ENCODE peak calls at places on chromosome 22, in five cellular contexts. F is right atrium auricular region, V is GM12864, C is adrenal gland, W is progenitor cell of endocrine pancreas. U is an unnamed sample.

GRCh38 chr22:28838971-28839370 is 38.6 kb upstream of the XBP1 start:
- DNase-seq in F (no peak), V (no peak), C (no peak), W (no peak), U (no peak)

GRCh38 chr22:47021371-47022074 is 259.1 kb downstream of the TBC1D22A start:
- DNase-seq in F (no peak), V (no peak), C (no peak), W (no peak), U (no peak)

GRCh38 chr22:19438286-19438685 is 5.9 kb downstream of the MRPL40 start:
- DNase-seq in F (no peak), V (no peak), C (no peak), W (no peak), U (no peak)

GRCh38 chr22:49531533-49531895 is 296.2 kb downstream of the BRD1 start:
- DNase-seq in F (no peak), V (no peak), C (no peak), W (no peak), U (no peak)

GRCh38 chr22:35835998-35836691 is 118.5 kb downstream of the APOL5 start:
- DNase-seq in F (peak; percentile 66), V (no peak), C (peak; percentile 41), W (no peak), U (no peak)

GRCh38 chr22:47048123-47049077 is 285.9 kb downstream of the TBC1D22A start:
- DNase-seq in F (no peak), V (no peak), C (no peak), W (no peak), U (no peak)

GRCh38 chr22:44972363-44973083 is 37.3 kb downstream of the PHF21B start:
- DNase-seq in F (no peak), V (no peak), C (no peak), W (no peak), U (no peak)

GRCh38 chr22:30289980-30290313 is 642 bp upstream of the CASTOR1 start:
- DNase-seq in F (no peak), V (no peak), C (no peak), W (no peak), U (no peak)

GRCh38 chr22:20205964-20206708 is 55.3 kb upstream of the CCDC188 start:
- DNase-seq in F (peak; percentile 79), V (peak; percentile 61), C (peak; percentile 35), W (no peak), U (no peak)

GRCh38 chr22:44969817-44970216 is 40.0 kb downstream of the PHF21B start:
- DNase-seq in F (no peak), V (no peak), C (no peak), W (no peak), U (no peak)

GRCh38 chr22:41831828-41832552 is 915 bp upstream of the SREBF2 start:
- DNase-seq in F (no peak), V (no peak), C (no peak), W (no peak), U (no peak)

GRCh38 chr22:30906946-30907345 is 61.6 kb downstream of the MORC2 start:
- DNase-seq in F (no peak), V (no peak), C (no peak), W (no peak), U (no peak)

GRCh38 chr22:46287873-46288751 is 8.6 kb upstream of the GTSE1 start:
- DNase-seq in F (no peak), V (peak; percentile 55), C (no peak), W (no peak), U (no peak)

GRCh38 chr22:32744560-32744959 is 56.9 kb upstream of the TIMP3 start:
- DNase-seq in F (no peak), V (no peak), C (no peak), W (no peak), U (no peak)

GRCh38 chr22:24521791-24522245 is 26.7 kb downstream of the UPB1 start:
- DNase-seq in F (no peak), V (peak; percentile 48), C (no peak), W (peak; percentile 48), U (no peak)

GRCh38 chr22:50278956-50279619 is 8.9 kb upstream of the MAPK11 start:
- DNase-seq in F (no peak), V (no peak), C (no peak), W (no peak), U (no peak)

GRCh38 chr22:44372611-44373010 is 59.9 kb upstream of the SHISAL1 start:
- DNase-seq in F (no peak), V (no peak), C (no peak), W (no peak), U (no peak)

GRCh38 chr22:30604723-30605122 is 2.3 kb upstream of the TCN2 start:
- DNase-seq in F (no peak), V (no peak), C (no peak), W (no peak), U (no peak)

DNA sequence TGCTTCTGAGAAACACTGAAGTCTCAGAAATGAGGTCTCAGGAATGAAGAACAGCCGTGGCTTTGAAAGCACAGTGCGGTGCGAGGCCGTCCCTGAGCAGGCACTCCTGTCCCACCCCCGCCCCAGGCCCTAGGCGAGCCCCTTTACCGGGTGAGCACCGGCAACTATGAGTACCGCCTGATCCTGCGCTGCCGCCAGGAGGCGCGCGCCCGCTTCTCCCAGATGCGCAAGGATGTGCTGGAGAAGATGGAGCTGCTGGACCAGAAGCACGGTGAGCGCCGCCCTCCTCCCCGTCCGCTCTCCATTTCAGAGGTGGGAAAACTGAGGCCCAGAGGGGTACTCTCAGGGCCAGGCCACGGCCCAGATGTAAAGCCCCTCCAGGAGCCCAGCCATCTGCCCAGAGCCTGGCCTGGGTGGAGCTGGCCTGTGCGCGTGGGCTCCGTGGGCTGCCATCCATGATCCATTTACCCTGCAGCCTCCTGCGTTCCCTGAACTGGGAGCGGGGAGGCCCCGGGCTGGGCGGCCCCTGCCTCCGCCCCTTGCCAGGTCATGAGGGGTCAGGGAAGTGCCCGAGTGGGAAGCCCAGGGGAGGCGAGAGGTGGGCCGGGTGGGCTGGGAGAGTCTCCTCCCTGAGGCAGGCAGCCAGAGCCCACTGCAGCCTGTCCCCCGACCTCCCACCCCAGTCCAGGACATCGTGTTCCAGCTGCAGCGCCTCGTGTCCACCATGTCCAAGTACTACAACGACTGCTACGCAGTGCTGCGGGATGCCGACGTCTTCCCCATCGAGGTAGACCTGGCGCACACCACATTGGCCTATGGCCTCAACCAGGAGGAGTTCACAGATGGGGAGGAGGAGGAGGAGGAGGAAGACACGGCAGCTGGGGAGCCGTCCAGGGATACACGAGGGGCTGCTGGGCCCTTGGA is 9.5 kb downstream of the SLC16A8 start:
- DNase-seq in F (no peak), V (no peak), C (no peak), W (no peak), U (peak; percentile 70)
- TF ChIP-seq CTCF in F (no peak), V (no peak), C (no peak), W (peak; percentile 42), U (peak; percentile 48)

GRCh38 chr22:48152154-48152775 is 1389.8 kb downstream of the TBC1D22A start:
- DNase-seq in F (no peak), V (no peak), C (no peak), W (no peak), U (peak; percentile 40)
- TF ChIP-seq CTCF in F (no peak), V (no peak), C (no peak), W (no peak), U (no peak)

GRCh38 chr22:27692243-27692642 is 109.3 kb downstream of the MN1 start:
- DNase-seq in F (no peak), V (no peak), C (no peak), W (no peak), U (no peak)
- TF ChIP-seq CTCF in F (no peak), V (no peak), C (no peak), W (no peak), U (no peak)

GRCh38 chr22:39319284-39320170 is at the start of gene RPL3:
- DNase-seq in F (peak; percentile 98), V (peak; percentile 98), C (peak; percentile 96), W (peak; percentile 93), U (peak; percentile 96)
- TF ChIP-seq CTCF in F (no peak), V (no peak), C (no peak), W (no peak), U (no peak)

GRCh38 chr22:37198290-37199102 is 10.4 kb upstream of the C1QTNF6 start:
- DNase-seq in F (peak; percentile 87), V (no peak), C (peak; percentile 92), W (peak; percentile 81), U (peak; percentile 95)

GRCh38 chr22:37199103-37199838 is 11.2 kb upstream of the C1QTNF6 start:
- DNase-seq in F (peak; percentile 99), V (peak; percentile 95), C (peak; percentile 99), W (peak; percentile 100), U (peak; percentile 100)

GRCh38 chr22:37197451-37198289 is 9.6 kb upstream of the C1QTNF6 start:
- DNase-seq in F (peak; percentile 88), V (no peak), C (peak; percentile 90), W (no peak), U (no peak)

GRCh38 chr22:37201066-37201820 is 11.0 kb downstream of the SSTR3 start:
- DNase-seq in F (no peak), V (no peak), C (no peak), W (no peak), U (no peak)

DNA sequence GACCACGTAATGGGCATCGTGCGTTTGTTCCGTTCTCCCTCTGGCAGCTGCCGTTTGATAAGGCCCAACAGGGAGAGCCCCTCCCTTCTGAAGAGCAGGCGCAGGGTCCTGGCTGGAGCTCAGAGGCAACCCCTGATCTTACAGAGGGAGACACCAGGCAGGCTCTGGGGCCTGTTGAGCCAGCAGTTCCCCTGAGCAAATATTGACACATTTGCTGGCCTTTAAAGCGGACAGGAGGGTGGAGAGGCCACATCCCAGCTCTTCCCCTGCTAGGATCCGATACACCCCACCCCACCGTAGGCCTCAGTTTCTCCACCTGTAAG is 11.8 kb upstream of the C1QTNF6 start:
- DNase-seq in F (no peak), V (no peak), C (no peak), W (no peak), U (no peak)
- TF ChIP-seq CTCF in F (no peak), V (no peak), C (no peak), W (no peak), U (no peak)

GRCh38 chr22:17891427-17892167 is 117.3 kb upstream of the BID start:
- DNase-seq in F (no peak), V (no peak), C (no peak), W (no peak), U (peak; percentile 49)
- TF ChIP-seq CTCF in F (peak; percentile 29), V (peak; percentile 50), C (no peak), W (peak; percentile 33), U (no peak)